ENCODE peak calls at places on chromosomes 3 and 15, in five cellular contexts. D is GM06990, S is GM03348, E is NCI-H69, Z is fibroblast of lung. A is an unnamed sample.

GRCh38 chr3:102200126-102200525 is 234.7 kb upstream of the ZPLD1 start:
- DNase-seq in D (no peak), S (no peak), E (no peak), Z (no peak), A (peak; percentile 95)

GRCh38 chr3:42224658-42225421 is 41.1 kb downstream of the CCK start:
- DNase-seq in D (no peak), S (no peak), E (no peak), Z (no peak), A (no peak)

GRCh38 chr3:83224101-83224868 is 1462.8 kb upstream of the GBE1 start:
- DNase-seq in D (no peak), S (no peak), E (no peak), Z (peak; percentile 20), A (no peak)

GRCh38 chr15:61841461-61841860 is 218.8 kb downstream of the VPS13C start:
- DNase-seq in D (no peak), S (no peak), E (no peak), Z (no peak), A (no peak)

GRCh38 chr3:146544013-146544928 is at the start of gene PLSCR1:
- DNase-seq in D (peak; percentile 87), S (peak; percentile 96), E (peak; percentile 88), Z (peak; percentile 99), A (peak; percentile 86)

GRCh38 chr3:149003653-149004305 is 12.4 kb downstream of the GYG1 start:
- DNase-seq in D (peak; percentile 59), S (no peak), E (peak; percentile 18), Z (no peak), A (peak; percentile 49)

GRCh38 chr3:177452487-177452886 is 255.2 kb upstream of the TBL1XR1 start:
- DNase-seq in D (no peak), S (peak; percentile 74), E (peak; percentile 58), Z (peak; percentile 83), A (peak; percentile 99)

GRCh38 chr3:71725279-71725991 is at the start of gene EIF4E3:
- DNase-seq in D (no peak), S (peak; percentile 94), E (peak; percentile 60), Z (peak; percentile 16), A (no peak)

GRCh38 chr3:78986702-78987101 is 781.1 kb downstream of the ROBO1 start:
- DNase-seq in D (no peak), S (no peak), E (peak; percentile 87), Z (no peak), A (no peak)

GRCh38 chr3:38382506-38383080 is 36.0 kb downstream of the XYLB start:
- DNase-seq in D (no peak), S (no peak), E (no peak), Z (peak; percentile 9), A (no peak)

GRCh38 chr15:35289029-35289617 is 204.0 kb upstream of the NANOGP8 start:
- DNase-seq in D (no peak), S (peak; percentile 61), E (peak; percentile 88), Z (peak; percentile 86), A (peak; percentile 64)

GRCh38 chr3:183295211-183295610 is 42.2 kb downstream of the B3GNT5 start:
- DNase-seq in D (no peak), S (peak; percentile 51), E (no peak), Z (peak; percentile 97), A (peak; percentile 96)

GRCh38 chr15:51024735-51025453 is 69.8 kb downstream of the TNFAIP8L3 start:
- DNase-seq in D (no peak), S (peak; percentile 36), E (peak; percentile 12), Z (peak; percentile 77), A (peak; percentile 96)

GRCh38 chr3:9870978-9871377 is 9.1 kb downstream of the CIDEC start:
- DNase-seq in D (no peak), S (no peak), E (no peak), Z (peak; percentile 81), A (peak; percentile 70)

GRCh38 chr15:31352283-31352880 is 25.7 kb downstream of the KLF13 start:
- DNase-seq in D (no peak), S (no peak), E (peak; percentile 60), Z (no peak), A (no peak)

GRCh38 chr3:146274833-146275232 is 23.9 kb upstream of the PLSCR4 start:
- DNase-seq in D (no peak), S (peak; percentile 58), E (no peak), Z (peak; percentile 94), A (no peak)

GRCh38 chr15:73034213-73034612 is 18.1 kb upstream of the NEO1 start:
- DNase-seq in D (no peak), S (no peak), E (no peak), Z (no peak), A (no peak)

GRCh38 chr3:24748472-24748871 is 253.8 kb upstream of the THRB start:
- DNase-seq in D (no peak), S (no peak), E (peak; percentile 51), Z (no peak), A (no peak)

GRCh38 chr3:9903238-9903624 is 583 bp downstream of the IL17RE start:
- DNase-seq in D (no peak), S (peak; percentile 74), E (peak; percentile 15), Z (no peak), A (peak; percentile 48)

GRCh38 chr3:152299243-152299976 is 30.7 kb downstream of the MBNL1 start:
- DNase-seq in D (peak; percentile 29), S (no peak), E (peak; percentile 38), Z (no peak), A (no peak)

GRCh38 chr3:182710557-182711157 is 82.6 kb upstream of the ATP11B start:
- DNase-seq in D (no peak), S (peak; percentile 64), E (peak; percentile 56), Z (peak; percentile 16), A (peak; percentile 33)

GRCh38 chr3:134590766-134591165 is 60.1 kb downstream of the KY start:
- DNase-seq in D (no peak), S (no peak), E (peak; percentile 36), Z (no peak), A (peak; percentile 61)

GRCh38 chr3:8767667-8768363 is 1.6 kb downstream of the OXTR start:
- DNase-seq in D (peak; percentile 70), S (peak; percentile 37), E (peak; percentile 74), Z (peak; percentile 11), A (peak; percentile 79)

GRCh38 chr3:148839805-148840204 is 12.2 kb downstream of the CPB1 start:
- DNase-seq in D (no peak), S (no peak), E (no peak), Z (no peak), A (no peak)

GRCh38 chr3:11530153-11530721 is 113.5 kb downstream of the VGLL4 start:
- DNase-seq in D (no peak), S (peak; percentile 82), E (peak; percentile 93), Z (peak; percentile 97), A (peak; percentile 98)

GRCh38 chr15:95567686-95568085 is 762.8 kb upstream of the NR2F2 start:
- DNase-seq in D (no peak), S (peak; percentile 33), E (no peak), Z (no peak), A (no peak)

GRCh38 chr15:58393196-58393790 is 38.5 kb upstream of the LIPC start:
- DNase-seq in D (no peak), S (no peak), E (peak; percentile 80), Z (no peak), A (no peak)

GRCh38 chr3:189937302-189938255 is 183.1 kb downstream of the P3H2 start:
- DNase-seq in D (no peak), S (peak; percentile 87), E (peak; percentile 99), Z (peak; percentile 78), A (peak; percentile 100)

A was measured in bronchial epithelial cell.